ENCODE peak calls at places on chromosome 3, in six cellular contexts. One of them, this sample, is unnamed.

GRCh38 chr3:78708565-78709073 is 1059.2 kb downstream of the ROBO1 start:
- DNase-seq in mammary epithelial cell: no peak
- DNase-seq in tibial artery: no peak
- DNase-seq in IMR-90: no peak
- DNase-seq in fibroblast of lung: no peak
- DNase-seq in GM06990: no peak
- DNase-seq in this sample: no peak

GRCh38 chr3:112327371-112327951 is 5.5 kb upstream of the CD200 start:
- DNase-seq in mammary epithelial cell: peak; percentile 61
- DNase-seq in tibial artery: no peak
- DNase-seq in IMR-90: peak; percentile 68
- DNase-seq in fibroblast of lung: peak; percentile 77
- DNase-seq in GM06990: peak; percentile 37
- DNase-seq in this sample: no peak

GRCh38 chr3:48215466-48215865 is 7.8 kb upstream of the CAMP start:
- DNase-seq in mammary epithelial cell: no peak
- DNase-seq in tibial artery: peak; percentile 77
- DNase-seq in IMR-90: peak; percentile 20
- DNase-seq in fibroblast of lung: peak; percentile 57
- DNase-seq in GM06990: no peak
- DNase-seq in this sample: no peak

GRCh38 chr3:159726231-159726964 is 262.2 kb upstream of the IL12A start:
- DNase-seq in mammary epithelial cell: peak; percentile 87
- DNase-seq in tibial artery: no peak
- DNase-seq in IMR-90: peak; percentile 42
- DNase-seq in fibroblast of lung: no peak
- DNase-seq in GM06990: no peak
- DNase-seq in this sample: no peak

GRCh38 chr3:140128217-140129137 is 193.5 kb downstream of the CLSTN2 start:
- DNase-seq in mammary epithelial cell: peak; percentile 8
- DNase-seq in tibial artery: no peak
- DNase-seq in IMR-90: peak; percentile 11
- DNase-seq in fibroblast of lung: no peak
- DNase-seq in GM06990: peak; percentile 13
- DNase-seq in this sample: no peak

GRCh38 chr3:136955813-136956212 is 2.0 kb upstream of the IL20RB start:
- DNase-seq in mammary epithelial cell: peak; percentile 61
- DNase-seq in tibial artery: no peak
- DNase-seq in IMR-90: peak; percentile 96
- DNase-seq in fibroblast of lung: peak; percentile 87
- DNase-seq in GM06990: no peak
- DNase-seq in this sample: peak; percentile 85

GRCh38 chr3:136659253-136659652 is 92.9 kb downstream of the STAG1 start:
- DNase-seq in mammary epithelial cell: no peak
- DNase-seq in tibial artery: no peak
- DNase-seq in IMR-90: peak; percentile 87
- DNase-seq in fibroblast of lung: peak; percentile 86
- DNase-seq in GM06990: no peak
- DNase-seq in this sample: peak; percentile 39

GRCh38 chr3:70090322-70090913 is 90.9 kb downstream of the SAMMSON start:
- DNase-seq in mammary epithelial cell: no peak
- DNase-seq in tibial artery: no peak
- DNase-seq in IMR-90: peak; percentile 28
- DNase-seq in fibroblast of lung: peak; percentile 53
- DNase-seq in GM06990: no peak
- DNase-seq in this sample: no peak

GRCh38 chr3:16143870-16144568 is 30.5 kb upstream of the GALNT15 start:
- DNase-seq in mammary epithelial cell: no peak
- DNase-seq in tibial artery: no peak
- DNase-seq in IMR-90: no peak
- DNase-seq in fibroblast of lung: no peak
- DNase-seq in GM06990: no peak
- DNase-seq in this sample: no peak

GRCh38 chr3:165196577-165197561 is 685 bp upstream of the SLITRK3 start:
- DNase-seq in mammary epithelial cell: no peak
- DNase-seq in tibial artery: peak; percentile 51
- DNase-seq in IMR-90: no peak
- DNase-seq in fibroblast of lung: peak; percentile 15
- DNase-seq in GM06990: no peak
- DNase-seq in this sample: no peak

GRCh38 chr3:169822540-169822939 is 9.8 kb upstream of the LRRC34 start:
- DNase-seq in mammary epithelial cell: no peak
- DNase-seq in tibial artery: no peak
- DNase-seq in IMR-90: no peak
- DNase-seq in fibroblast of lung: no peak
- DNase-seq in GM06990: no peak
- DNase-seq in this sample: no peak

GRCh38 chr3:177640319-177640997 is 443.2 kb upstream of the TBL1XR1 start:
- DNase-seq in mammary epithelial cell: no peak
- DNase-seq in tibial artery: no peak
- DNase-seq in IMR-90: no peak
- DNase-seq in fibroblast of lung: peak; percentile 8
- DNase-seq in GM06990: no peak
- DNase-seq in this sample: no peak

DNA sequence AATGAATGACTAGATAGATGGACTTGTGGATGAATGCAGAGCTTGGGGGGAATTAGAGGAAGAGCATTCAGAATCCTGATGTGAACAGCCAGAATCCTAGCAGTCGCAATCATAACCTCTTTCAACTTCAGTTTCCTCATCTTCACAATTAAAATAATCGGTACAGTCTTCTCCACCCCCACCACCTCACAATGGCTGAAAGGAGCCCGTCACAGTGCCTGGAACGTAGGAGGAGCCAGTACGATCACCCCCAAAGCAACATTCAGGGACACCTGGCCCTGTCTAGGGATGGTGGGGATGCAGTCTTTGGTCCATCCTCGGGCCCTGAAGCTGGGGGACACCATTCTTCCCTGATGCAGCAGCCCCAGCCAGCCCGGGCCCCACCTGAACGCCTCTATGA is 80.4 kb upstream of the RPL32 start:
- DNase-seq in mammary epithelial cell: no peak
- DNase-seq in tibial artery: no peak
- DNase-seq in IMR-90: peak; percentile 23
- DNase-seq in fibroblast of lung: no peak
- DNase-seq in GM06990: no peak
- DNase-seq in this sample: no peak
- H3K36me3 ChIP-seq in mammary epithelial cell: no peaks in the 10 kb centered on the region
- H3K36me3 ChIP-seq in tibial artery: peaks cover 91% of the 10 kb centered on the region
- H3K36me3 ChIP-seq in IMR-90: peaks cover 47% of the 10 kb centered on the region
- H3K36me3 ChIP-seq in fibroblast of lung: peaks cover 4% of the 10 kb centered on the region
- H3K36me3 ChIP-seq in GM06990: peaks cover 51% of the 10 kb centered on the region
- H3K36me3 ChIP-seq in this sample: peaks cover 35% of the 10 kb centered on the region

DNA sequence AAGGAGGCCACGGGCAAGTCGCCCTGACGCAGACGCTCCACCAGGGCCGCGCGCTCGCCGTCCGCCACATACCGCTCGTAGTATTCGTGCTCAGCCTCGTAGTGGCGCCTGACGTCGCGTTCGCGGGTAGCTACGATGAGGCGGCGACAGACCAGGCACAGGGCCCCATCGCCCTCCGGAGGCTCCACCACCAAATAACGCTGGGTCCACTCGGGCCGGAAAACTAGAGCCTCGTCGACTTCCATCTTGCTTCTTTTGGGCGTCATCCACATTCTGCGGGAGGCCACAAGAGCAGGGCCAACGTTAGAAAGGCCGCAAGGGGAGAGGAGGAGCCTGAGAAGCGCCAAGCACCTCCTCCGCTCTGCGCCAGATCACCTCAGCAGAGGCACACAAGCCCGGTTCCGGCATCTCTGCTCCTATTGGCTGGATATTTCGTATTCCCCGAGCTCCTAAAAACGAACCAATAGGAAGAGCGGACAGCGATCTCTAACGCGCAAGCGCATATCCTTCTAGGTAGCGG is at the start of gene EPM2AIP1:
- DNase-seq in mammary epithelial cell: no peak
- DNase-seq in tibial artery: peak; percentile 100
- DNase-seq in IMR-90: no peak
- DNase-seq in fibroblast of lung: no peak
- DNase-seq in GM06990: no peak
- DNase-seq in this sample: no peak
- TF ChIP-seq CTCF in mammary epithelial cell: peak; percentile 31
- TF ChIP-seq CTCF in tibial artery: peak; percentile 53
- TF ChIP-seq CTCF in IMR-90: peak; percentile 28
- TF ChIP-seq CTCF in fibroblast of lung: no peak
- TF ChIP-seq CTCF in GM06990: peak; percentile 20
- TF ChIP-seq CTCF in this sample: peak; percentile 38

DNA sequence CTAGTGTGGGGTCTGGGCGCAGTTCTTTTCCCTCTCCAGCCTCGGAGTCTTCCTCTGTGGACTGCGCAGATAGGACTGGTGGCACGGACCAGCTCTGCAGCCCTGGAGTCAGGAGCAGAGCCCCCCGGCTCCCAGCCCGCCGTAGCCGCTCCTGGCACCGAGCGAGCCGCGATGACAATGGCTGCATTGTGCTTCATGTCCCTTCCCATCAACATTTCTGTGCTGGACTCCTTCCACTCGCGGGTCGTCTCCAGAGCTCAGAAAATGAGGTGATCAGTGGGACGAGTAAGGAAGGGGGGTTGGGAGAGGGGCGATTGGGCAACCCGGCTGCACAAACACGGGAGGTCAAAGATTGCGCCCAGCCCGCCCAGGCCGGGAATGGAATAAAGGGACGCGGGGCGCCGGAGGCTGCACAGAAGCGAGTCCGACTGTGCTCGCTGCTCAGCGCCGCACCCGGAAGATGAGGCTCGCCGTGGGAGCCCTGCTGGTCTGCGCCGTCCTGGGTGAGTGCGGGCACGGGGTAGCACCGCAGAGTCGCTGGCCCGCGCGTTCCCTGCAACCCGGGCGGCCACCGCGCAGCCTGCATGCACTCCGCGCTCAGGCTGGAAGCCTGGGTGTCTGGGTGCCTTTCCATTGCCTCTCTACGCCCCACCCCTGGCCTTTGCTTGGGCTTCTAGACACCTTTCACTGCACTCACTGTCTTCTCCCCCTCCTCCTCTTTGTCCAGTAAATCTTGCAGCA is at the start of gene TF:
- DNase-seq in mammary epithelial cell: no peak
- DNase-seq in tibial artery: no peak
- DNase-seq in IMR-90: no peak
- DNase-seq in fibroblast of lung: no peak
- DNase-seq in GM06990: no peak
- DNase-seq in this sample: no peak
- H3K4me3 ChIP-seq in mammary epithelial cell: no peak within 1 kb of the TSS
- H3K4me3 ChIP-seq in tibial artery: no peak within 1 kb of the TSS
- H3K4me3 ChIP-seq in IMR-90: no peak within 1 kb of the TSS
- H3K4me3 ChIP-seq in fibroblast of lung: no peak within 1 kb of the TSS
- H3K4me3 ChIP-seq in GM06990: no peak within 1 kb of the TSS
- H3K4me3 ChIP-seq in this sample: no peak within 1 kb of the TSS

GRCh38 chr3:107861422-107861821 is 229.4 kb downstream of the CD47 start:
- DNase-seq in mammary epithelial cell: no peak
- DNase-seq in tibial artery: no peak
- DNase-seq in IMR-90: no peak
- DNase-seq in fibroblast of lung: no peak
- DNase-seq in GM06990: no peak
- DNase-seq in this sample: no peak
- H3K36me3 ChIP-seq in mammary epithelial cell: no peaks in the 10 kb centered on the region
- H3K36me3 ChIP-seq in tibial artery: no peaks in the 10 kb centered on the region
- H3K36me3 ChIP-seq in IMR-90: no peaks in the 10 kb centered on the region
- H3K36me3 ChIP-seq in fibroblast of lung: no peaks in the 10 kb centered on the region
- H3K36me3 ChIP-seq in GM06990: no peaks in the 10 kb centered on the region
- H3K36me3 ChIP-seq in this sample: no peaks in the 10 kb centered on the region